ENCODE peak calls at places on chromosomes 7 and 10, in five cellular contexts. M, Q, R, Z and S are unnamed samples.

GRCh38 chr7:99562832-99563231 is 4.4 kb downstream of the ZNF655 start:
- DNase-seq in M (no peak), Q (no peak), R (peak; percentile 99), Z (no peak), S (no peak)

GRCh38 chr10:16930540-16930939 is 113.3 kb upstream of the RSU1 start:
- DNase-seq in M (no peak), Q (no peak), R (no peak), Z (no peak), S (no peak)

GRCh38 chr10:6176691-6177231 is 26.0 kb upstream of the PFKFB3 start:
- DNase-seq in M (no peak), Q (no peak), R (peak; percentile 60), Z (no peak), S (no peak)

GRCh38 chr7:80722596-80723141 is 84.2 kb downstream of the CD36 start:
- DNase-seq in M (no peak), Q (peak; percentile 20), R (peak; percentile 99), Z (peak; percentile 48), S (no peak)

GRCh38 chr7:107582906-107583305 is 2.9 kb downstream of the BCAP29 start:
- DNase-seq in M (no peak), Q (no peak), R (peak; percentile 17), Z (no peak), S (no peak)

GRCh38 chr7:47247132-47247531 is 334.8 kb downstream of the TNS3 start:
- DNase-seq in M (no peak), Q (no peak), R (no peak), Z (no peak), S (no peak)

GRCh38 chr7:42232275-42232674 is 4.7 kb downstream of the GLI3 start:
- DNase-seq in M (peak; percentile 80), Q (no peak), R (peak; percentile 82), Z (no peak), S (no peak)

GRCh38 chr10:575312-576129 is 113.9 kb downstream of the DIP2C start:
- DNase-seq in M (no peak), Q (no peak), R (no peak), Z (no peak), S (no peak)

GRCh38 chr7:28768577-28769147 is 189.5 kb downstream of the TRIL start:
- DNase-seq in M (no peak), Q (no peak), R (peak; percentile 92), Z (no peak), S (no peak)

GRCh38 chr7:56046728-56047445 is 4.4 kb downstream of the PSPH start:
- DNase-seq in M (peak; percentile 71), Q (no peak), R (peak; percentile 77), Z (no peak), S (no peak)

GRCh38 chr7:141511370-141512335 is 39.6 kb upstream of the AGK start:
- DNase-seq in M (no peak), Q (no peak), R (peak; percentile 20), Z (peak; percentile 62), S (no peak)

GRCh38 chr10:27558612-27559020 is 54.5 kb downstream of the RAB18 start:
- DNase-seq in M (peak; percentile 74), Q (peak; percentile 21), R (peak; percentile 79), Z (peak; percentile 61), S (no peak)

GRCh38 chr10:48377751-48378585 is 71.5 kb downstream of the MAPK8 start:
- DNase-seq in M (no peak), Q (no peak), R (peak; percentile 19), Z (no peak), S (no peak)

GRCh38 chr10:6737758-6738463 is 157.8 kb upstream of the PRKCQ start:
- DNase-seq in M (peak; percentile 16), Q (no peak), R (peak; percentile 68), Z (no peak), S (no peak)

GRCh38 chr7:154879629-154880028 is 123.3 kb downstream of the PAXIP1 start:
- DNase-seq in M (no peak), Q (no peak), R (no peak), Z (no peak), S (no peak)

GRCh38 chr10:107913317-107914294 is 749.1 kb upstream of the SORCS1 start:
- DNase-seq in M (peak; percentile 87), Q (no peak), R (peak; percentile 24), Z (peak; percentile 43), S (no peak)

GRCh38 chr10:121580276-121581116 is 17.7 kb downstream of the FGFR2 start:
- DNase-seq in M (no peak), Q (no peak), R (no peak), Z (peak; percentile 93), S (no peak)

GRCh38 chr7:1247527-1248041 is 14.9 kb downstream of the UNCX start:
- DNase-seq in M (peak; percentile 50), Q (no peak), R (peak; percentile 30), Z (no peak), S (no peak)

GRCh38 chr7:28348631-28349030 is 63.7 kb upstream of the CREB5 start:
- DNase-seq in M (no peak), Q (peak; percentile 26), R (no peak), Z (no peak), S (no peak)

GRCh38 chr10:100341953-100342626 is 4.9 kb upstream of the SCD start:
- DNase-seq in M (peak; percentile 75), Q (no peak), R (peak; percentile 76), Z (peak; percentile 80), S (peak; percentile 37)

GRCh38 chr7:106964455-106964854 is 80.0 kb upstream of the PRKAR2B start:
- DNase-seq in M (no peak), Q (no peak), R (no peak), Z (no peak), S (no peak)

GRCh38 chr10:22803201-22803895 is 89.0 kb upstream of the PIP4K2A start:
- DNase-seq in M (no peak), Q (no peak), R (peak; percentile 75), Z (no peak), S (no peak)

GRCh38 chr7:127254163-127254684 is 1.5 kb upstream of the GRM8 start:
- DNase-seq in M (no peak), Q (no peak), R (no peak), Z (no peak), S (no peak)

GRCh38 chr10:127991543-127992255 is 84.8 kb downstream of the PTPRE start:
- DNase-seq in M (no peak), Q (no peak), R (peak; percentile 34), Z (no peak), S (no peak)

GRCh38 chr10:15605740-15606369 is 113.9 kb downstream of the ITGA8 start:
- DNase-seq in M (no peak), Q (no peak), R (peak; percentile 59), Z (no peak), S (no peak)

GRCh38 chr10:100621360-100622205 is 85.8 kb downstream of the HIF1AN start:
- DNase-seq in M (peak; percentile 23), Q (no peak), R (no peak), Z (no peak), S (no peak)

GRCh38 chr10:127193125-127193524 is 3.3 kb downstream of the INSYN2A start:
- DNase-seq in M (no peak), Q (no peak), R (peak; percentile 26), Z (no peak), S (no peak)

GRCh38 chr7:111639894-111640293 is 77.6 kb upstream of the IMMP2L start:
- DNase-seq in M (no peak), Q (no peak), R (peak; percentile 60), Z (no peak), S (no peak)

GRCh38 chr7:39465055-39465929 is 100.9 kb upstream of the YAE1 start:
- DNase-seq in M (peak; percentile 79), Q (no peak), R (peak; percentile 83), Z (peak; percentile 62), S (no peak)

GRCh38 chr10:131983780-131984179 is 2.1 kb upstream of the BNIP3 start:
- DNase-seq in M (no peak), Q (no peak), R (peak; percentile 93), Z (no peak), S (no peak)

GRCh38 chr10:119449760-119450461 is 92.6 kb downstream of the RGS10 start:
- DNase-seq in M (no peak), Q (no peak), R (peak; percentile 100), Z (no peak), S (no peak)

GRCh38 chr10:116133641-116134040 is 139.4 kb downstream of the GFRA1 start:
- DNase-seq in M (no peak), Q (no peak), R (no peak), Z (no peak), S (no peak)

GRCh38 chr7:128076831-128077271 is 45.6 kb upstream of the LRRC4 start:
- DNase-seq in M (peak; percentile 45), Q (peak; percentile 60), R (no peak), Z (no peak), S (no peak)

GRCh38 chr7:39468841-39469240 is 97.4 kb upstream of the YAE1 start:
- DNase-seq in M (no peak), Q (no peak), R (no peak), Z (no peak), S (no peak)

GRCh38 chr10:13924020-13924725 is 337.4 kb downstream of the PRPF18 start:
- DNase-seq in M (no peak), Q (no peak), R (peak; percentile 96), Z (no peak), S (no peak)

GRCh38 chr7:57207836-57208235 is 75.6 kb upstream of the ZNF479 start:
- DNase-seq in M (no peak), Q (no peak), R (no peak), Z (no peak), S (no peak)
- H3K9me3 ChIP-seq in M (no peaks in the 10 kb centered on the region), Q (peaks cover 54% of the 10 kb centered on the region), R (no peaks in the 10 kb centered on the region), Z (peaks cover 95% of the 10 kb centered on the region), S (peaks cover 49% of the 10 kb centered on the region)

GRCh38 chr7:37920619-37921339 is at the start of gene EPDR1:
- DNase-seq in M (peak; percentile 42), Q (peak; percentile 43), R (peak; percentile 32), Z (peak; percentile 75), S (no peak)
- H3K27me3 ChIP-seq in M (peaks cover 14% of the 10 kb centered on the region), Q (peaks cover 52% of the 10 kb centered on the region), R (peaks cover 32% of the 10 kb centered on the region), Z (peaks cover 7% of the 10 kb centered on the region), S (peaks cover 4% of the 10 kb centered on the region)

GRCh38 chr7:145152589-145152988 is 316.7 kb upstream of the TPK1 start:
- DNase-seq in M (no peak), Q (no peak), R (no peak), Z (no peak), S (no peak)
- H3K9me3 ChIP-seq in M (no peaks in the 10 kb centered on the region), Q (no peaks in the 10 kb centered on the region), R (no peaks in the 10 kb centered on the region), Z (no peaks in the 10 kb centered on the region), S (no peaks in the 10 kb centered on the region)

GRCh38 chr7:2521952-2522591 is 2.5 kb downstream of the LFNG start:
- DNase-seq in M (no peak), Q (peak; percentile 50), R (peak; percentile 37), Z (no peak), S (no peak)
- H3K27me3 ChIP-seq in M (no peaks in the 10 kb centered on the region), Q (peaks cover 69% of the 10 kb centered on the region), R (no peaks in the 10 kb centered on the region), Z (no peaks in the 10 kb centered on the region), S (no peaks in the 10 kb centered on the region)

DNA sequence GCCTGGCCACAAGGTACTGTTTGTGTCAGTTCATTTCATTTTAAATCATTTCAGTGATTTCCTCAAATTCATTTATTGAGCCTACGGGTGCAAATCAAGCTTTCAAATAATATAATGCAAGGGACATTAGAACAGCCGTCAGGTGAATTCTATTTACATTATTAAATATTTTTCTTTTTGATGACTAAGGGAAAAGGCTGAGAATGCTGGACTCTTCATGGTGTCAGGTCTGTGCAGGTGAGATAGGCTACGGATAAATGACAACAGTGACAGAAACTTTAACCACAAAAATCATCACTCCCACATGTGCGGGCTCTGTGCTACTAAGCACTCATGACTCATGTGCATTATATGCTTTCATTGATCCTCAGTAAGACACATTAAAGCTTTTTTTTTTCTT is 149.2 kb upstream of the ZNF716 start:
- DNase-seq in M (no peak), Q (no peak), R (no peak), Z (no peak), S (no peak)
- H3K9me3 ChIP-seq in M (no peaks in the 10 kb centered on the region), Q (peaks cover 29% of the 10 kb centered on the region), R (no peaks in the 10 kb centered on the region), Z (peaks cover 85% of the 10 kb centered on the region), S (no peaks in the 10 kb centered on the region)